ENCODE peak calls at places on chromosome 22, in seven cellular contexts. One of them, this sample, is unnamed.

GRCh38 chr22:49616356-49617231 is 211.1 kb downstream of the BRD1 start:
- DNase-seq in hepatocyte: no peak
- DNase-seq in foreskin keratinocyte: no peak
- DNase-seq in WTC11: peak
- DNase-seq in heart right ventricle: no peak
- DNase-seq in tibial nerve: no peak
- DNase-seq in neural crest cell: no peak
- DNase-seq in this sample: no peak

GRCh38 chr22:36301851-36302250 is 48.9 kb downstream of the APOL1 start:
- DNase-seq in hepatocyte: no peak
- DNase-seq in foreskin keratinocyte: no peak
- DNase-seq in WTC11: no peak
- DNase-seq in heart right ventricle: no peak
- DNase-seq in tibial nerve: no peak
- DNase-seq in neural crest cell: no peak
- DNase-seq in this sample: peak

GRCh38 chr22:49418341-49418894 is 409.3 kb downstream of the BRD1 start:
- DNase-seq in hepatocyte: no peak
- DNase-seq in foreskin keratinocyte: no peak
- DNase-seq in WTC11: no peak
- DNase-seq in heart right ventricle: no peak
- DNase-seq in tibial nerve: no peak
- DNase-seq in neural crest cell: no peak
- DNase-seq in this sample: no peak

GRCh38 chr22:38282397-38282796 is 9.6 kb upstream of the TMEM184B start:
- DNase-seq in hepatocyte: no peak
- DNase-seq in foreskin keratinocyte: peak
- DNase-seq in WTC11: no peak
- DNase-seq in heart right ventricle: no peak
- DNase-seq in tibial nerve: no peak
- DNase-seq in neural crest cell: no peak
- DNase-seq in this sample: no peak

GRCh38 chr22:50683994-50684371 is 11.4 kb downstream of the SHANK3 start:
- DNase-seq in hepatocyte: no peak
- DNase-seq in foreskin keratinocyte: peak
- DNase-seq in WTC11: no peak
- DNase-seq in heart right ventricle: no peak
- DNase-seq in tibial nerve: no peak
- DNase-seq in neural crest cell: no peak
- DNase-seq in this sample: no peak

GRCh38 chr22:37162221-37163095 is 12.7 kb upstream of the IL2RB start:
- DNase-seq in hepatocyte: no peak
- DNase-seq in foreskin keratinocyte: no peak
- DNase-seq in WTC11: no peak
- DNase-seq in heart right ventricle: no peak
- DNase-seq in tibial nerve: no peak
- DNase-seq in neural crest cell: no peak
- DNase-seq in this sample: no peak

GRCh38 chr22:50437511-50438304 is 37.1 kb downstream of the SBF1 start:
- DNase-seq in hepatocyte: no peak
- DNase-seq in foreskin keratinocyte: no peak
- DNase-seq in WTC11: no peak
- DNase-seq in heart right ventricle: no peak
- DNase-seq in tibial nerve: no peak
- DNase-seq in neural crest cell: no peak
- DNase-seq in this sample: no peak

GRCh38 chr22:48748113-48748859 is 1079.4 kb downstream of the BRD1 start:
- DNase-seq in hepatocyte: no peak
- DNase-seq in foreskin keratinocyte: no peak
- DNase-seq in WTC11: peak
- DNase-seq in heart right ventricle: no peak
- DNase-seq in tibial nerve: no peak
- DNase-seq in neural crest cell: no peak
- DNase-seq in this sample: no peak

GRCh38 chr22:19111140-19111539 is 11.1 kb downstream of the DGCR2 start:
- DNase-seq in hepatocyte: no peak
- DNase-seq in foreskin keratinocyte: no peak
- DNase-seq in WTC11: no peak
- DNase-seq in heart right ventricle: no peak
- DNase-seq in tibial nerve: no peak
- DNase-seq in neural crest cell: no peak
- DNase-seq in this sample: no peak

GRCh38 chr22:49400866-49401598 is 426.6 kb downstream of the BRD1 start:
- DNase-seq in hepatocyte: no peak
- DNase-seq in foreskin keratinocyte: no peak
- DNase-seq in WTC11: no peak
- DNase-seq in heart right ventricle: no peak
- DNase-seq in tibial nerve: no peak
- DNase-seq in neural crest cell: no peak
- DNase-seq in this sample: no peak

GRCh38 chr22:32123657-32124056 is 35.4 kb downstream of the C22orf42 start:
- DNase-seq in hepatocyte: no peak
- DNase-seq in foreskin keratinocyte: no peak
- DNase-seq in WTC11: peak
- DNase-seq in heart right ventricle: no peak
- DNase-seq in tibial nerve: no peak
- DNase-seq in neural crest cell: no peak
- DNase-seq in this sample: no peak
- TF ChIP-seq CTCF in hepatocyte: no peak
- TF ChIP-seq CTCF in foreskin keratinocyte: peak
- TF ChIP-seq CTCF in WTC11: peak
- TF ChIP-seq CTCF in heart right ventricle: no peak
- TF ChIP-seq CTCF in tibial nerve: no peak
- TF ChIP-seq CTCF in neural crest cell: peak
- TF ChIP-seq CTCF in this sample: peak

GRCh38 chr22:43270314-43270908 is 72.8 kb downstream of the SCUBE1 start:
- DNase-seq in hepatocyte: no peak
- DNase-seq in foreskin keratinocyte: no peak
- DNase-seq in WTC11: peak
- DNase-seq in heart right ventricle: no peak
- DNase-seq in tibial nerve: no peak
- DNase-seq in neural crest cell: peak
- DNase-seq in this sample: no peak
- TF ChIP-seq CTCF in hepatocyte: peak
- TF ChIP-seq CTCF in foreskin keratinocyte: peak
- TF ChIP-seq CTCF in WTC11: no peak
- TF ChIP-seq CTCF in heart right ventricle: no peak
- TF ChIP-seq CTCF in tibial nerve: no peak
- TF ChIP-seq CTCF in neural crest cell: no peak
- TF ChIP-seq CTCF in this sample: peak

DNA sequence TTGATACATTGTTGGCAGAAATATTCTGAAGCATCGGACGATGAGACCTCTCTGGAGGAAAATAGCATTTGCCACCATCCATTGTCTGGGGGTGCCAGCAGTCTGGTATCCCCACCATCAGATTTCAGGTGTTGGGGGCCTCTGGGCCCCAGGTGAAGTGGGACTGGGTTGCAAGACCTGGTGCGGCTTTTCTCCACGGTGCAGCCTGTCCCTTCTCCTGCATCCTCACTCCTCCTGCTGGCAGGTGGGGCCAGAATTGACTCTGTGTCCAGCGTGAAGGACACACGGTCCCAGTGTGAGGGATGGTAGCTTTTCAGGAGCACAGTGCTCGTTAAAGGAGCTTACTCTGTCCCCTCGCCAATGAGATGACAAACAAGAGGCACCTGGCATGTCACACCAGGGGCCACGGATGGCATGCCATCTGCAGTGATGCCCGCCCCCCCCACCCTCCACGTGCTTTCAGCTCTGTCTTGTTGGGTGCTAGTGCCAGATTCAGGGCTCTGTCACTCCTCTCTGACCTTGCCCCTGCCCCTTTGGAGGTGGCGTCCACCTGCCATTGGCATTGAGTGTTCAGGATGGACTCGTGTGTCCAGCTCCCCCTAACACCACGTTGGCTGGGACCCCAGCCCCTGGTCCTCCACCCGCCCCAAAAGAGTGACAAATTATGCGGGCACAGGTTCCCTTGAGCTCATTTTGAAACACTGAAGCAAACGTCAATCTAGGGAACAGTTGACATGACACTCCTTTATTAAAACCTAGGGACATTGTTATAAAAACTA is 62.4 kb downstream of the PARVG start:
- DNase-seq in hepatocyte: no peak
- DNase-seq in foreskin keratinocyte: no peak
- DNase-seq in WTC11: no peak
- DNase-seq in heart right ventricle: no peak
- DNase-seq in tibial nerve: no peak
- DNase-seq in neural crest cell: no peak
- DNase-seq in this sample: no peak
- TF ChIP-seq CTCF in hepatocyte: no peak
- TF ChIP-seq CTCF in foreskin keratinocyte: no peak
- TF ChIP-seq CTCF in WTC11: no peak
- TF ChIP-seq CTCF in heart right ventricle: no peak
- TF ChIP-seq CTCF in tibial nerve: no peak
- TF ChIP-seq CTCF in neural crest cell: no peak
- TF ChIP-seq CTCF in this sample: no peak

DNA sequence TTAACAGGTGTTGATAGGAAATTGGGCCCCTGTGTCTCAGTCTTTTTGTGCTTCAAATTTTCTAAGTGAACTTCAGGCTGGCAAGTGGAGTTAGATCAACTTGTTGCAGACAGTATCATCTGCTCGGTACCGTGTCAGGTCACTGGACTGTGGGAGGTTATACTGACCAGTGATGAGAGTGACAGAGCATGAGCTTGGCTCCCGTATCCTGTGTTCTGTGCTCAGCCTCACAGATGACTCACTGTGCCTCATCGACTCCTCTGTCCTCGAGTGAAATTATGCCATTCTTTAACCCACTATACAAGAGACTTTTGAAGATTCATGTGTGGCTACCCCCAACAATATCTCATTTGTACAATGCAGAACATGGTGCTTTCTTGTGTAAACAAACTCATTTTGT is 7.9 kb downstream of the GRAP2 start:
- DNase-seq in hepatocyte: no peak
- DNase-seq in foreskin keratinocyte: no peak
- DNase-seq in WTC11: no peak
- DNase-seq in heart right ventricle: no peak
- DNase-seq in tibial nerve: no peak
- DNase-seq in neural crest cell: no peak
- DNase-seq in this sample: peak
- TF ChIP-seq CTCF in hepatocyte: no peak
- TF ChIP-seq CTCF in foreskin keratinocyte: no peak
- TF ChIP-seq CTCF in WTC11: no peak
- TF ChIP-seq CTCF in heart right ventricle: no peak
- TF ChIP-seq CTCF in tibial nerve: no peak
- TF ChIP-seq CTCF in neural crest cell: no peak
- TF ChIP-seq CTCF in this sample: no peak

GRCh38 chr22:41946360-41947180 is at the start of gene CENPM:
- DNase-seq in hepatocyte: peak
- DNase-seq in foreskin keratinocyte: peak
- DNase-seq in WTC11: peak
- DNase-seq in heart right ventricle: peak
- DNase-seq in tibial nerve: peak
- DNase-seq in neural crest cell: peak
- DNase-seq in this sample: peak
- TF ChIP-seq CTCF in hepatocyte: peak
- TF ChIP-seq CTCF in foreskin keratinocyte: peak
- TF ChIP-seq CTCF in WTC11: no peak
- TF ChIP-seq CTCF in heart right ventricle: no peak
- TF ChIP-seq CTCF in tibial nerve: no peak
- TF ChIP-seq CTCF in neural crest cell: peak
- TF ChIP-seq CTCF in this sample: peak

GRCh38 chr22:30802202-30803166 is 107.8 kb downstream of the OSBP2 start:
- DNase-seq in hepatocyte: peak
- DNase-seq in foreskin keratinocyte: peak
- DNase-seq in WTC11: peak
- DNase-seq in heart right ventricle: peak
- DNase-seq in tibial nerve: peak
- DNase-seq in neural crest cell: peak
- DNase-seq in this sample: peak
- TF ChIP-seq CTCF in hepatocyte: peak
- TF ChIP-seq CTCF in foreskin keratinocyte: peak
- TF ChIP-seq CTCF in WTC11: no peak
- TF ChIP-seq CTCF in heart right ventricle: peak
- TF ChIP-seq CTCF in tibial nerve: peak
- TF ChIP-seq CTCF in neural crest cell: peak
- TF ChIP-seq CTCF in this sample: peak

GRCh38 chr22:18077087-18077638 is 627 bp upstream of the PEX26 start:
- DNase-seq in hepatocyte: no peak
- DNase-seq in foreskin keratinocyte: no peak
- DNase-seq in WTC11: no peak
- DNase-seq in heart right ventricle: no peak
- DNase-seq in tibial nerve: no peak
- DNase-seq in neural crest cell: no peak
- DNase-seq in this sample: no peak

GRCh38 chr22:18077639-18078328 is at the start of gene PEX26:
- DNase-seq in hepatocyte: peak
- DNase-seq in foreskin keratinocyte: peak
- DNase-seq in WTC11: peak
- DNase-seq in heart right ventricle: peak
- DNase-seq in tibial nerve: peak
- DNase-seq in neural crest cell: peak
- DNase-seq in this sample: peak

GRCh38 chr22:18079706-18080230 is 2.0 kb downstream of the PEX26 start:
- DNase-seq in hepatocyte: no peak
- DNase-seq in foreskin keratinocyte: no peak
- DNase-seq in WTC11: no peak
- DNase-seq in heart right ventricle: no peak
- DNase-seq in tibial nerve: no peak
- DNase-seq in neural crest cell: no peak
- DNase-seq in this sample: no peak

GRCh38 chr22:18076060-18076497 is 1.7 kb upstream of the PEX26 start:
- DNase-seq in hepatocyte: peak
- DNase-seq in foreskin keratinocyte: peak
- DNase-seq in WTC11: peak
- DNase-seq in heart right ventricle: peak
- DNase-seq in tibial nerve: peak
- DNase-seq in neural crest cell: peak
- DNase-seq in this sample: peak

DNA sequence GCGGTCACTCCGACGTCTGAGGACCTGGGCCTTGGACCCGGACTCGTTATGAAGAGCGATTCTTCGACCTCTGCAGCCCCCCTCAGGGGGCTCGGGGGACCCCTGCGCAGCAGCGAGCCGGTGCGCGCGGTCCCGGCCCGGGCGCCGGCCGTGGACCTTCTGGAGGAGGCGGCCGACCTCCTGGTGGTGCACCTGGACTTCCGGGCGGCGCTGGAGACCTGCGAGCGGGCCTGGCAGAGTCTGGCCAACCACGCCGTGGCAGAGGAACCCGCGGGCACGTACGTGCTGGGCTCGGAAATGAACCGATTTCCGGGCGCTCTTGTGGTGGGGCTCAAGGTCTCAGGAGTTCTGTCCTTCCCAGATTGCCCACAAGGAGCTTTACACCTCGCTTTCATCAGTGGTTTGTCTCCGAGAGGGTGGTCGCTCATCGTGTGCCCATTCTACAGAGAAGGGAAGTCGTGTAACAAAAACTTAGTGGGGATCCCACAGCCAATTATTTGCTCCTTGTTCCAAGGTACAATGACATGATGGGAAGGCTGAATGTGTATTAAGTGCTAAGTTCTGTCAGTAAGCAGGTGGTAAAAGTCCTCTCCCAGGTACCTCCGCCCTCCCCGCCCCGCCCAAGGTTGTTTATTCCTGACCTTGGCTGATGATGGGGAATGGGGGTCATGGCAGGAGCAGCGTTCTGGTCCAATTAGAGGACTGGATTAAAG is 695 bp downstream of the PEX26 start:
- DNase-seq in hepatocyte: peak
- DNase-seq in foreskin keratinocyte: no peak
- DNase-seq in WTC11: peak
- DNase-seq in heart right ventricle: no peak
- DNase-seq in tibial nerve: no peak
- DNase-seq in neural crest cell: no peak
- DNase-seq in this sample: peak
- TF ChIP-seq CTCF in hepatocyte: no peak
- TF ChIP-seq CTCF in foreskin keratinocyte: no peak
- TF ChIP-seq CTCF in WTC11: no peak
- TF ChIP-seq CTCF in heart right ventricle: no peak
- TF ChIP-seq CTCF in tibial nerve: no peak
- TF ChIP-seq CTCF in neural crest cell: peak
- TF ChIP-seq CTCF in this sample: peak